ENCODE peak calls at places on chromosome 5, in ten cellular contexts. G is uterus; P is AG04449; Z is small intestine; N is lower leg skin; E is activated CD4-positive, alpha-beta T cell treated with anti-CD3 and anti-CD28 coated beads for 4 hours; T is ELF-1; C is left kidney; X is hypothalamus; M is GM13977. S is an unnamed sample.

GRCh38 chr5:125685771-125686170 is 737.4 kb upstream of the GRAMD2B start:
- DNase-seq in M (no peak), N (no peak), C (no peak), G (no peak), P (no peak), T (no peak), X (no peak), Z (no peak), E (no peak), S (no peak)

GRCh38 chr5:67010684-67011409 is 185.8 kb downstream of the CD180 start:
- DNase-seq in X (no peak), C (peak), N (peak), G (no peak), M (no peak), T (no peak), P (no peak), E (no peak), Z (no peak), S (peak)

GRCh38 chr5:72485366-72486052 is 21.7 kb downstream of the ZNF366 start:
- DNase-seq in T (peak), Z (no peak), E (no peak), M (no peak), C (no peak), G (no peak), P (no peak), N (no peak), X (no peak), S (no peak)

GRCh38 chr5:180067986-180068385 is 3.6 kb downstream of the RNF130 start:
- DNase-seq in C (no peak), X (peak), P (no peak), T (no peak), Z (no peak), N (no peak), E (no peak), M (no peak), G (no peak), S (no peak)

GRCh38 chr5:93596676-93597441 is 13.8 kb downstream of the NR2F1 start:
- DNase-seq in G (no peak), C (peak), T (peak), P (no peak), E (no peak), M (peak), N (peak), X (no peak), Z (peak), S (no peak)

GRCh38 chr5:171927345-171927941 is 79.0 kb downstream of the FBXW11 start:
- DNase-seq in C (no peak), G (no peak), M (no peak), Z (no peak), N (no peak), E (no peak), T (no peak), P (no peak), X (no peak), S (no peak)

GRCh38 chr5:82641362-82641988 is 363.3 kb upstream of the RPS23 start:
- DNase-seq in C (peak), E (no peak), Z (peak), P (peak), G (peak), T (peak), N (peak), X (peak), M (peak), S (peak)

GRCh38 chr5:138138949-138139775 is at the start of gene NME5:
- DNase-seq in P (no peak), T (peak), N (no peak), M (peak), E (no peak), Z (peak), G (peak), X (peak), C (peak), S (peak)

GRCh38 chr5:66810747-66811355 is 214.7 kb downstream of the MAST4 start:
- DNase-seq in E (no peak), Z (no peak), C (peak), T (no peak), N (no peak), M (no peak), P (no peak), G (no peak), X (no peak), S (no peak)

GRCh38 chr5:15579193-15579990 is 79.4 kb downstream of the FBXL7 start:
- DNase-seq in E (no peak), M (no peak), T (no peak), G (no peak), P (no peak), X (no peak), N (no peak), C (no peak), Z (no peak), S (no peak)

GRCh38 chr5:6780802-6781391 is 67.7 kb downstream of the TENT4A start:
- DNase-seq in X (no peak), E (no peak), N (no peak), Z (peak), T (peak), M (peak), G (no peak), C (no peak), P (no peak), S (no peak)

GRCh38 chr5:132493241-132493640 is 2.7 kb upstream of the IRF1 start:
- DNase-seq in P (no peak), T (no peak), C (no peak), G (no peak), X (no peak), Z (no peak), N (peak), E (peak), M (no peak), S (no peak)

GRCh38 chr5:154049685-154050084 is 10.9 kb downstream of the MFAP3 start:
- DNase-seq in N (no peak), P (no peak), X (no peak), M (no peak), E (no peak), T (no peak), C (no peak), Z (no peak), G (no peak), S (no peak)

GRCh38 chr5:32538031-32538547 is 47.3 kb upstream of the SUB1 start:
- DNase-seq in Z (no peak), P (no peak), G (no peak), C (no peak), E (peak), N (peak), M (peak), T (no peak), X (no peak), S (no peak)

GRCh38 chr5:172660974-172661373 is 19.9 kb downstream of the NEURL1B start:
- DNase-seq in E (no peak), Z (no peak), T (no peak), N (no peak), X (no peak), C (no peak), G (no peak), M (no peak), P (no peak), S (no peak)

GRCh38 chr5:159409801-159410200 is 79.5 kb upstream of the IL12B start:
- DNase-seq in C (no peak), P (no peak), M (no peak), Z (no peak), N (no peak), X (no peak), G (no peak), T (no peak), E (no peak), S (no peak)

GRCh38 chr5:1129725-1130082 is 17.8 kb upstream of the SLC12A7 start:
- DNase-seq in P (no peak), Z (peak), G (no peak), E (no peak), T (no peak), X (no peak), C (no peak), N (no peak), M (no peak), S (no peak)

GRCh38 chr5:31854181-31854624 is 215.3 kb downstream of the PDZD2 start:
- DNase-seq in E (no peak), P (no peak), T (no peak), X (no peak), M (no peak), C (peak), Z (no peak), N (peak), G (peak), S (peak)

GRCh38 chr5:172052454-172053236 is 46.2 kb upstream of the FBXW11 start:
- DNase-seq in T (no peak), X (no peak), M (no peak), C (no peak), E (no peak), Z (no peak), P (peak), G (no peak), N (no peak), S (peak)

GRCh38 chr5:107422494-107422893 is 248.2 kb downstream of the EFNA5 start:
- DNase-seq in M (no peak), Z (peak), G (no peak), N (no peak), P (no peak), X (no peak), T (peak), E (no peak), C (no peak), S (no peak)